ENCODE peak calls at places on chromosome 4, in ten cellular contexts. C is colonic mucosa, L is ovary, N is IMR-90, Z is spleen, T is small intestine, G is endodermal cell, D is MM.1S, R is cardiac muscle cell, P is adrenal gland. A is an unnamed sample.

GRCh38 chr4:186227221-186227620 is at the start of gene KLKB1:
- DNase-seq in C (no peak), L (no peak), N (no peak), Z (no peak), T (peak; percentile 48), G (no peak), D (no peak), R (peak; percentile 34), P (no peak), A (no peak)

GRCh38 chr4:87896020-87896621 is 63.4 kb downstream of the MEPE start:
- DNase-seq in C (no peak), L (no peak), N (peak; percentile 3), Z (no peak), T (no peak), G (peak; percentile 83), D (no peak), R (peak; percentile 88), P (peak; percentile 60), A (peak; percentile 30)

GRCh38 chr4:79232555-79232954 is 93.3 kb downstream of the NAA11 start:
- DNase-seq in C (no peak), L (no peak), N (peak; percentile 7), Z (no peak), T (no peak), G (no peak), D (no peak), R (peak; percentile 63), P (no peak), A (peak; percentile 24)

GRCh38 chr4:13912966-13913365 is 285.4 kb upstream of the BOD1L1 start:
- DNase-seq in C (no peak), L (no peak), N (peak; percentile 61), Z (no peak), T (no peak), G (no peak), D (no peak), R (peak; percentile 87), P (peak; percentile 38), A (no peak)

GRCh38 chr4:107392380-107392779 is 327.7 kb downstream of the PAPSS1 start:
- DNase-seq in C (no peak), L (no peak), N (no peak), Z (no peak), T (no peak), G (no peak), D (no peak), R (no peak), P (no peak), A (no peak)

GRCh38 chr4:37892641-37893040 is 1.8 kb downstream of the TBC1D1 start:
- DNase-seq in C (no peak), L (no peak), N (no peak), Z (peak; percentile 86), T (no peak), G (no peak), D (peak; percentile 15), R (no peak), P (no peak), A (no peak)

GRCh38 chr4:187663076-187663475 is 332.5 kb upstream of the ZFP42 start:
- DNase-seq in C (no peak), L (no peak), N (peak; percentile 64), Z (no peak), T (no peak), G (no peak), D (no peak), R (no peak), P (no peak), A (no peak)

GRCh38 chr4:185920171-185920570 is 108.2 kb upstream of the SORBS2 start:
- DNase-seq in C (no peak), L (no peak), N (no peak), Z (no peak), T (no peak), G (no peak), D (no peak), R (no peak), P (no peak), A (no peak)

GRCh38 chr4:71221510-71222466 is 117.0 kb upstream of the SLC4A4 start:
- DNase-seq in C (no peak), L (no peak), N (no peak), Z (no peak), T (peak; percentile 86), G (no peak), D (no peak), R (no peak), P (no peak), A (peak; percentile 69)

GRCh38 chr4:30952526-30953219 is 232.5 kb downstream of the PCDH7 start:
- DNase-seq in C (no peak), L (no peak), N (no peak), Z (no peak), T (peak; percentile 75), G (no peak), D (no peak), R (no peak), P (no peak), A (no peak)

GRCh38 chr4:74159397-74159709 is 1.4 kb downstream of the MTHFD2L start:
- DNase-seq in C (no peak), L (no peak), N (no peak), Z (no peak), T (no peak), G (no peak), D (no peak), R (no peak), P (no peak), A (no peak)

GRCh38 chr4:139901516-139902327 is 236.1 kb downstream of the MGST2 start:
- DNase-seq in C (no peak), L (no peak), N (peak; percentile 44), Z (no peak), T (no peak), G (no peak), D (no peak), R (no peak), P (no peak), A (no peak)

GRCh38 chr4:76559236-76560071 is 124.4 kb downstream of the SHROOM3 start:
- DNase-seq in C (no peak), L (no peak), N (no peak), Z (no peak), T (peak; percentile 80), G (no peak), D (no peak), R (no peak), P (no peak), A (no peak)

GRCh38 chr4:173288698-173289350 is 45.3 kb downstream of the HMGB2 start:
- DNase-seq in C (no peak), L (no peak), N (no peak), Z (no peak), T (peak; percentile 10), G (no peak), D (peak; percentile 34), R (peak; percentile 23), P (no peak), A (no peak)

GRCh38 chr4:169009281-169010124 is 552 bp downstream of the CBR4 start:
- DNase-seq in C (peak; percentile 71), L (peak; percentile 73), N (peak; percentile 53), Z (peak; percentile 94), T (peak; percentile 68), G (peak; percentile 82), D (peak; percentile 66), R (peak; percentile 68), P (peak; percentile 66), A (peak; percentile 59)

GRCh38 chr4:150598906-150599305 is 17.0 kb downstream of the MAB21L2 start:
- DNase-seq in C (no peak), L (no peak), N (no peak), Z (no peak), T (no peak), G (no peak), D (no peak), R (no peak), P (no peak), A (no peak)

GRCh38 chr4:89868999-89869589 is 25.6 kb upstream of the MMRN1 start:
- DNase-seq in C (no peak), L (no peak), N (peak; percentile 5), Z (no peak), T (no peak), G (no peak), D (peak; percentile 25), R (peak; percentile 27), P (no peak), A (no peak)

GRCh38 chr4:123043793-123044425 is 121.5 kb upstream of the NUDT6 start:
- DNase-seq in C (no peak), L (no peak), N (no peak), Z (no peak), T (no peak), G (no peak), D (peak; percentile 37), R (no peak), P (no peak), A (no peak)
- H3K9me3 ChIP-seq in C (no peaks in the 10 kb centered on the region), L (no peaks in the 10 kb centered on the region), N (peaks cover 16% of the 10 kb centered on the region), Z (no peaks in the 10 kb centered on the region), T (no peaks in the 10 kb centered on the region), G (peaks cover 51% of the 10 kb centered on the region), D (peaks cover 3% of the 10 kb centered on the region), R (no peaks in the 10 kb centered on the region), P (peaks cover 18% of the 10 kb centered on the region), A (peaks cover 24% of the 10 kb centered on the region)

GRCh38 chr4:112517911-112518310 is 1.9 kb upstream of the NEUROG2 start:
- DNase-seq in C (no peak), L (no peak), N (no peak), Z (no peak), T (no peak), G (no peak), D (peak; percentile 64), R (no peak), P (no peak), A (no peak)
- H3K4me3 ChIP-seq in C (no peak overlapping the region), L (no peak overlapping the region), N (no peak overlapping the region), Z (no peak overlapping the region), T (no peak overlapping the region), G (no peak overlapping the region), D (peak overlapping the region; percentile 71), R (no peak overlapping the region), P (no peak overlapping the region), A (no peak overlapping the region)

GRCh38 chr4:41750158-41750623 is 1.7 kb upstream of the PHOX2B start:
- DNase-seq in C (no peak), L (no peak), N (no peak), Z (no peak), T (no peak), G (peak; percentile 55), D (no peak), R (no peak), P (no peak), A (no peak)

GRCh38 chr4:41750624-41751324 is 2.2 kb upstream of the PHOX2B start:
- DNase-seq in C (no peak), L (no peak), N (no peak), Z (no peak), T (no peak), G (peak; percentile 80), D (no peak), R (no peak), P (no peak), A (no peak)

GRCh38 chr4:41752081-41752836 is 3.7 kb upstream of the PHOX2B start:
- DNase-seq in C (no peak), L (no peak), N (no peak), Z (no peak), T (no peak), G (no peak), D (no peak), R (no peak), P (no peak), A (no peak)

GRCh38 chr4:41749650-41750049 is 1.1 kb upstream of the PHOX2B start:
- DNase-seq in C (no peak), L (no peak), N (no peak), Z (no peak), T (no peak), G (peak; percentile 55), D (no peak), R (no peak), P (no peak), A (no peak)

GRCh38 chr4:41751325-41752061 is 3.0 kb upstream of the PHOX2B start:
- DNase-seq in C (no peak), L (no peak), N (no peak), Z (no peak), T (no peak), G (peak; percentile 72), D (no peak), R (no peak), P (no peak), A (no peak)
- H3K9me3 ChIP-seq in C (no peaks in the 10 kb centered on the region), L (no peaks in the 10 kb centered on the region), N (peaks cover 12% of the 10 kb centered on the region), Z (no peaks in the 10 kb centered on the region), T (no peaks in the 10 kb centered on the region), G (no peaks in the 10 kb centered on the region), D (no peaks in the 10 kb centered on the region), R (no peaks in the 10 kb centered on the region), P (no peaks in the 10 kb centered on the region), A (no peaks in the 10 kb centered on the region)

GRCh38 chr4:156725257-156725656 is 246.3 kb downstream of the PDGFC start:
- DNase-seq in C (no peak), L (no peak), N (no peak), Z (no peak), T (no peak), G (no peak), D (no peak), R (no peak), P (no peak), A (peak; percentile 26)
- H3K4me3 ChIP-seq in C (no peak overlapping the region), L (no peak overlapping the region), N (no peak overlapping the region), Z (no peak overlapping the region), T (no peak overlapping the region), G (no peak overlapping the region), D (no peak overlapping the region), R (no peak overlapping the region), P (no peak overlapping the region), A (no peak overlapping the region)

A was measured in MG63.